ENCODE peak calls at places on chromosomes 1 and 21, in four cellular contexts. P is A172, F is EL, S is NCI-H748 treated with DMSO at 0.1 percent for 48 hours. O is an unnamed sample.

GRCh38 chr1:48938975-48939374 is 162.3 kb upstream of the BEND5 start:
- DNase-seq in S (no peak), P (no peak), F (no peak), O (no peak)

GRCh38 chr21:37008705-37009104 is 2.2 kb downstream of the RIPPLY3 start:
- DNase-seq in S (peak), P (no peak), F (no peak), O (no peak)

GRCh38 chr1:95005584-95005983 is 67.2 kb downstream of the ALG14 start:
- DNase-seq in S (no peak), F (no peak), P (no peak), O (no peak)

GRCh38 chr1:231965615-231966014 is 339.0 kb downstream of the DISC1 start:
- DNase-seq in S (no peak), F (no peak), P (no peak), O (no peak)

GRCh38 chr1:28535180-28535579 is 17.7 kb upstream of the TRNAU1AP start:
- DNase-seq in S (no peak), F (no peak), P (no peak), O (no peak)

GRCh38 chr1:68453060-68453665 is 3.4 kb upstream of the RPE65 start:
- DNase-seq in P (no peak), S (no peak), F (peak), O (peak)

GRCh38 chr1:1304331-1305299 is 3.1 kb downstream of the ACAP3 start:
- DNase-seq in S (no peak), P (peak), F (peak), O (peak)

GRCh38 chr1:54882483-54882882 is 4.5 kb downstream of the DHCR24 start:
- DNase-seq in P (no peak), F (peak), S (peak), O (no peak)

GRCh38 chr1:157088607-157089006 is 11.0 kb downstream of the ETV3L start:
- DNase-seq in P (no peak), S (no peak), F (no peak), O (no peak)

GRCh38 chr1:227125929-227126545 is 185.9 kb downstream of the COQ8A start:
- DNase-seq in P (no peak), F (no peak), S (no peak), O (no peak)

GRCh38 chr1:65980241-65980640 is 187.5 kb downstream of the PDE4B start:
- DNase-seq in S (no peak), P (no peak), F (no peak), O (no peak)

GRCh38 chr1:228497817-228498216 is 10.6 kb downstream of the RNF187 start:
- DNase-seq in P (no peak), F (no peak), S (no peak), O (no peak)

GRCh38 chr1:94637096-94637495 is 95.5 kb upstream of the F3 start:
- DNase-seq in S (no peak), F (no peak), P (no peak), O (no peak)

GRCh38 chr1:42682739-42683529 is 716 bp downstream of the YBX1 start:
- DNase-seq in S (peak), P (peak), F (peak), O (peak)

GRCh38 chr1:113942527-113942926 is 13.4 kb downstream of the HIPK1 start:
- DNase-seq in F (no peak), S (no peak), P (no peak), O (no peak)

GRCh38 chr1:91273875-91274274 is 130.8 kb downstream of the HFM1 start:
- DNase-seq in F (no peak), S (no peak), P (no peak), O (no peak)

GRCh38 chr1:186876436-186876835 is 47.7 kb downstream of the PLA2G4A start:
- DNase-seq in F (no peak), P (no peak), S (no peak), O (no peak)

GRCh38 chr21:15289896-15290841 is 225.4 kb upstream of the NRIP1 start:
- DNase-seq in S (peak), P (peak), F (peak), O (peak)

GRCh38 chr1:117641536-117641935 is 35.7 kb downstream of the TENT5C start:
- DNase-seq in S (no peak), P (no peak), F (no peak), O (no peak)

GRCh38 chr1:234862360-234862943 is 252.5 kb upstream of the IRF2BP2 start:
- DNase-seq in S (no peak), P (no peak), F (no peak), O (no peak)

GRCh38 chr1:34113362-34113761 is 51.7 kb downstream of the CSMD2 start:
- DNase-seq in S (no peak), P (no peak), F (no peak), O (peak)

GRCh38 chr1:56137090-56137489 is 442.3 kb downstream of the PLPP3 start:
- DNase-seq in S (no peak), F (peak), P (no peak), O (peak)

GRCh38 chr1:178086294-178087255 is 7.3 kb upstream of the RASAL2 start:
- DNase-seq in P (no peak), F (peak), S (no peak), O (peak)

GRCh38 chr1:14371806-14372497 is 226.5 kb upstream of the KAZN start:
- DNase-seq in P (no peak), F (no peak), S (no peak), O (no peak)

GRCh38 chr1:107874221-107874620 is 90.8 kb downstream of the VAV3 start:
- DNase-seq in F (no peak), S (no peak), P (no peak), O (no peak)

GRCh38 chr1:45009956-45010854 is 919 bp downstream of the HECTD3 start:
- DNase-seq in P (no peak), S (peak), F (peak), O (peak)

GRCh38 chr1:193766329-193766728 is 579.9 kb upstream of the B3GALT2 start:
- DNase-seq in F (no peak), P (no peak), S (no peak), O (no peak)

GRCh38 chr1:226691257-226691656 is 47.8 kb downstream of the ITPKB start:
- DNase-seq in F (no peak), P (no peak), S (no peak), O (no peak)

GRCh38 chr1:67213164-67213563 is 46.9 kb downstream of the IL23R start:
- DNase-seq in P (peak), S (no peak), F (peak), O (peak)

GRCh38 chr1:205925730-205926129 is 17.5 kb downstream of the SLC26A9 start:
- DNase-seq in P (peak), S (no peak), F (peak), O (peak)

GRCh38 chr21:18673789-18674188 is 270.2 kb upstream of the TMPRSS15 start:
- DNase-seq in P (no peak), F (no peak), S (no peak), O (no peak)

GRCh38 chr1:47325530-47325929 is 8.1 kb upstream of the CMPK1 start:
- DNase-seq in S (peak), P (no peak), F (no peak), O (no peak)

GRCh38 chr1:246788895-246789338 is 64.7 kb downstream of the SCCPDH start:
- DNase-seq in S (no peak), F (no peak), P (no peak), O (no peak)

GRCh38 chr1:13763264-13763663 is 63.3 kb downstream of the PRDM2 start:
- DNase-seq in F (no peak), S (no peak), P (no peak), O (peak)

GRCh38 chr1:206651958-206652890 is 16.9 kb downstream of the DYRK3 start:
- DNase-seq in S (no peak), F (no peak), P (no peak), O (peak)

GRCh38 chr1:209802117-209802779 is 3.7 kb downstream of the IRF6 start:
- DNase-seq in S (no peak), P (no peak), F (no peak), O (no peak)